ENCODE peak calls at places on chromosome 2, in four cellular contexts. B is CD4-positive, alpha-beta memory T cell; D is PC-3; E is HCT116. X is an unnamed sample. For H3K36me3, the result is how much of the 10 kb centered on the place peaks cover.

GRCh38 chr2:3334392-3334791 is 43.2 kb downstream of the EIPR1 start:
- DNase-seq in B (no peak), D (no peak), E (no peak), X (no peak)

GRCh38 chr2:183032200-183032794 is 6.0 kb downstream of the NCKAP1 start:
- DNase-seq in B (no peak), D (no peak), E (no peak), X (no peak)

GRCh38 chr2:196742685-196743084 is 56.8 kb downstream of the GTF3C3 start:
- DNase-seq in B (no peak), D (no peak), E (no peak), X (no peak)

GRCh38 chr2:173075781-173076556 is at the start of gene MAP3K20:
- DNase-seq in B (peak), D (peak), E (no peak), X (peak)

GRCh38 chr2:217970206-217970605 is 32.6 kb downstream of the TNS1 start:
- DNase-seq in B (no peak), D (no peak), E (no peak), X (no peak)

GRCh38 chr2:10103179-10103578 is 19.4 kb upstream of the RRM2 start:
- DNase-seq in B (no peak), D (no peak), E (no peak), X (no peak)

GRCh38 chr2:204950695-204951094 is 405.4 kb downstream of the PARD3B start:
- DNase-seq in B (no peak), D (peak), E (no peak), X (no peak)

GRCh38 chr2:68721482-68722071 is 13.0 kb upstream of the ARHGAP25 start:
- DNase-seq in B (peak), D (peak), E (peak), X (no peak)

GRCh38 chr2:207283356-207283755 is 117.6 kb upstream of the KLF7 start:
- DNase-seq in B (no peak), D (no peak), E (no peak), X (no peak)

GRCh38 chr2:178498137-178498536 is 17.9 kb downstream of the PLEKHA3 start:
- DNase-seq in B (no peak), D (no peak), E (no peak), X (no peak)

GRCh38 chr2:236928353-236929153 is 157.1 kb upstream of the COPS8 start:
- DNase-seq in B (no peak), D (no peak), E (no peak), X (no peak)

GRCh38 chr2:216992056-216992455 is 132.2 kb upstream of the TNP1 start:
- DNase-seq in B (no peak), D (no peak), E (no peak), X (no peak)

GRCh38 chr2:201406077-201406662 is 45.1 kb downstream of the TRAK2 start:
- DNase-seq in B (no peak), D (peak), E (no peak), X (no peak)

GRCh38 chr2:174328309-174329156 is 6.2 kb upstream of the SP9 start:
- DNase-seq in B (no peak), D (no peak), E (no peak), X (no peak)

GRCh38 chr2:147945660-147946059 is 74.9 kb downstream of the ORC4 start:
- DNase-seq in B (no peak), D (no peak), E (no peak), X (no peak)

GRCh38 chr2:56801770-56802169 is 618.0 kb downstream of the CCDC85A start:
- DNase-seq in B (no peak), D (peak), E (no peak), X (no peak)

GRCh38 chr2:10266133-10266620 is 36.5 kb upstream of the HPCAL1 start:
- DNase-seq in B (no peak), D (peak), E (no peak), X (no peak)

DNA sequence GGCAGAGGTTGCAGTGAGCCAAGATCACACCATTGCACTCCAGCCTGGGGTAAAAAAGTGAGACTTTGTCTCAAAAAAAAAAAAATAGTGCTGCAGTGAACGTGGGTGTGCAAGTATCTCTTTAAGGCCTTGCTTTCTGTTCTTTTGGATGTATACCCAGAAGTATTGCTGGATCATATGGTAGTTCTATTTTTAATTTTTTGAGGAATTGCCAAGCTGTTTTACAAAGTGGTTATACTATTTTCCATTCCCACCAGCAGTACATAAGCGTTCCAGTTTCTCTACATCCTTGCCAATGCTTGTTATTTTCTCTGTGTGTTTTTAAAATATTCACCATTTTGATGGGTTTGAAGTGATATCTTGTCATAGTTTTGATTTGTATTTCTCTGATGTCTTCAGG is 13.0 kb downstream of the ARMC9 start:
- DNase-seq in B (no peak), D (no peak), E (no peak), X (no peak)
- H3K36me3 ChIP-seq in B (under half), D (under half), E (under half), X (under half)

GRCh38 chr2:234138836-234139235 is 88.3 kb downstream of the SPP2 start:
- DNase-seq in B (no peak), D (no peak), E (no peak), X (no peak)
- H3K36me3 ChIP-seq in B (under half), D (under half), E (under half), X (under half)

GRCh38 chr2:171057575-171057974 is 103.1 kb downstream of the TLK1 start:
- DNase-seq in B (no peak), D (no peak), E (no peak), X (no peak)
- H3K36me3 ChIP-seq in B (under half), D (under half), E (under half), X (under half)

GRCh38 chr2:61876400-61876799 is 12.1 kb downstream of the CCT4 start:
- DNase-seq in B (no peak), D (no peak), E (no peak), X (no peak)
- H3K36me3 ChIP-seq in B (half or more), D (half or more), E (half or more), X (half or more)

DNA sequence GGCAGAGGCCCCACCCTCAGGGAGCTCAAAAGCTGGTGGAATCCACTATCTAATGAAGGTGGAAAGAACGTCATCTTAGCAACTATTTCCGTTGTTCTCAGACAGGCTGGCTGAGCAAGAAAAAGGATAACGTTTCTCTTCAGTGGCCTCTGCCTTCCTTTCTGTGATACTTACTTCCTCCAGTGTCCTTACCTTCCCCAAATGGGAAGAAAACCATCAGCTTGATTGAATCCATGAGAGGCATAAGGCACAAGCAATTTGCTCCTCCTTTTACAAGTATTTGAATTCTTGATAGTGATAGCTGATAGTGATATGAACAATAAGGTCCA is 8.1 kb upstream of the NCOA1 start:
- DNase-seq in B (no peak), D (no peak), E (no peak), X (no peak)
- H3K36me3 ChIP-seq in B (under half), D (under half), E (under half), X (under half)

DNA sequence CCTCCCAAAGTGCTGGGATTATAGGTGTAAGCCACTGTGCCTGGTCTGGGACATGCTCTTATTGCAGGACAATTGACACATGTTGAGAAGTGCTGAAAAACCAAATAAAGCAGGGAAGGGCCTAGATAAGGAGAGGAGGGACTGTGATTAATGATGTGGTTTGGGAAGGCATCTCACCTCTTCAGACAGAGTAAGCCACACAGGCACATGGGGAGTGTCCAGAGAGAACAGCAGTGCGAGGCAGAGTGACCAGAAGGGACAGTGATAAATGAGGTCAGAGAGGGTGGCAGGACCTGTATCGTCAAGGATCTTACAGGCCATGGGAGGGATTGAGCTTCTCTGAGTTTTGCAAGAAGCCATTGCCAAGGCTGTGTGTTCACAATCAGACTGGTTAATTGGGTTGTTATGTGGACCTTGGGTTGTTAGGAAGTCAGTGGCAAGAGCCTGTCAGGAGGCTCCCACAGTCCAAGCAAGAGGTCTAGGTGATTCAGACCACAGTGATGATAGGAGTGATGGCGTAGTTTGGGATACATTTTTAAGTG is 58.5 kb downstream of the EIF5B start:
- DNase-seq in B (no peak), D (no peak), E (no peak), X (no peak)
- H3K36me3 ChIP-seq in B (half or more), D (half or more), E (under half), X (half or more)

GRCh38 chr2:239093956-239094355 is 246.1 kb downstream of the TWIST2 start:
- DNase-seq in B (no peak), D (no peak), E (no peak), X (no peak)

GRCh38 chr2:239095475-239095874 is 247.6 kb downstream of the TWIST2 start:
- DNase-seq in B (no peak), D (no peak), E (no peak), X (no peak)

GRCh38 chr2:239096676-239097427 is 249.0 kb downstream of the TWIST2 start:
- DNase-seq in B (no peak), D (no peak), E (no peak), X (no peak)

GRCh38 chr2:239093487-239093886 is 245.6 kb downstream of the TWIST2 start:
- DNase-seq in B (no peak), D (no peak), E (no peak), X (no peak)

DNA sequence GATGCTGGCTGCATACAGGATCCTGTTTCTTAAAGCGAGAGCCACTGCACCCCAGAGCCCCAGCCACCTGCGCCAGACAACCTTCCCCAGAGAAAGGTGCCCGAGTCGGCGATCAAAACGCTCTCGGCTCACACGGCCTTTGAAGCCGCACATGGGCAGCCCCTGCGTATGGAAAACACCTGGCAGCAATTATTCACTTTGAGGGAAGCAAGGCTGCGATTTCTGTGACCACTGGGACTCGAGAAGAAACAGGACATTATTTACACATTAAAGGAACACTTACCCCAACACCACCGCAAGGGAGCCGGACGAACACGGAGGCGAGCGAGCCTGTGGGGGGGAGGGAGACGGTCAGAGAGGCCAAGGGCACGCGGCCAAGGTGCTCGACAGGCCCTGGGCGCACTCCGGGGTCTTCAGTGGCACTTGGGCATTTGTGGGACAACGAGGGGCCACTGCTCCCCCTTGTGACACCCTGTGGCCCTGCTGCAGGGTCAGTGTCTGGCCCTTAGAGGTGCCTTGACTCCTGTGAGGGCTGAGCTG is 246.9 kb downstream of the TWIST2 start:
- DNase-seq in B (no peak), D (no peak), E (no peak), X (no peak)
- H3K36me3 ChIP-seq in B (under half), D (under half), E (under half), X (under half)

GRCh38 chr2:27442282-27442980 is at the start of gene KRTCAP3:
- DNase-seq in B (peak), D (peak), E (peak), X (no peak)
- H3K36me3 ChIP-seq in B (under half), D (under half), E (under half), X (under half)

GRCh38 chr2:169808211-169808610 is 9.5 kb downstream of the SSB start:
- DNase-seq in B (no peak), D (no peak), E (no peak), X (no peak)
- H3K36me3 ChIP-seq in B (half or more), D (half or more), E (half or more), X (half or more)

GRCh38 chr2:158667969-158668368 is 127.1 kb upstream of the DAPL1 start:
- DNase-seq in B (no peak), D (no peak), E (no peak), X (no peak)

GRCh38 chr2:158666969-158667368 is 128.1 kb upstream of the DAPL1 start:
- DNase-seq in B (no peak), D (no peak), E (no peak), X (no peak)

GRCh38 chr2:158668394-158668793 is 126.7 kb upstream of the DAPL1 start:
- DNase-seq in B (no peak), D (no peak), E (no peak), X (no peak)

GRCh38 chr2:158665536-158666302 is 129.4 kb upstream of the DAPL1 start:
- DNase-seq in B (no peak), D (peak), E (no peak), X (no peak)

DNA sequence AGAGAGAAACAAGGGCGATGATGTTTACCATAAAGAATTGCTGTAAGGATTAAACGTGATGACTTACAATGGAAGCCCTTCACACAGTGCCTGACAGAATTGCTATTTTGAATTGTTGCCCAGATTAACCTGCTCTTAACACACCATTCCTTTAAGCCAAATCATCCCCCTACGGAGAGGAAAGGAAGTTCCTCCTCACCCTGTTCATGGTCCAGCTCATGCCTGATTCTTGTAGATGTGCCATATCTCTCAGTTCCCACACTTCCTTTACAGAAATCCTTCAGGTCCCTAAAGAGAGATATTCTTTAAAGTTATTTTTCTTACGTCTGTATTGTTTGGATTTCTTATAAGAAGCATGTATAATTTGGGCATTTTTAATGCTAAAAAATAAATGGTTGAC is 127.5 kb upstream of the DAPL1 start:
- DNase-seq in B (no peak), D (peak), E (no peak), X (no peak)
- H3K36me3 ChIP-seq in B (under half), D (under half), E (under half), X (under half)